ENCODE peak calls at places on chromosomes 3 and 15, in eight cellular contexts. One of them, this sample, is unnamed.

GRCh38 chr15:37793851-37794250 is 140.6 kb upstream of the TMCO5A start:
- DNase-seq in tibial artery: no peak
- DNase-seq in SJSA1: no peak
- DNase-seq in neuronal stem cell: no peak
- DNase-seq in fibroblast of lung: no peak
- DNase-seq in iPS DF 6.9: no peak
- DNase-seq in endothelial cell of umbilical vein: peak; percentile 4
- DNase-seq in stomach: no peak
- DNase-seq in this sample: peak; percentile 30

GRCh38 chr3:194306771-194307640 is 44.1 kb downstream of the CPN2 start:
- DNase-seq in fibroblast of lung: no peak
- DNase-seq in neuronal stem cell: no peak
- DNase-seq in endothelial cell of umbilical vein: no peak
- DNase-seq in stomach: no peak
- DNase-seq in SJSA1: no peak
- DNase-seq in tibial artery: no peak
- DNase-seq in iPS DF 6.9: no peak
- DNase-seq in this sample: no peak

GRCh38 chr3:63192248-63192647 is 85.9 kb upstream of the SYNPR start:
- DNase-seq in SJSA1: no peak
- DNase-seq in stomach: no peak
- DNase-seq in neuronal stem cell: no peak
- DNase-seq in tibial artery: no peak
- DNase-seq in endothelial cell of umbilical vein: no peak
- DNase-seq in fibroblast of lung: no peak
- DNase-seq in iPS DF 6.9: no peak
- DNase-seq in this sample: peak; percentile 37

GRCh38 chr15:62390793-62391543 is 225.9 kb upstream of the C2CD4B start:
- DNase-seq in iPS DF 6.9: no peak
- DNase-seq in tibial artery: peak; percentile 41
- DNase-seq in fibroblast of lung: peak; percentile 46
- DNase-seq in stomach: peak; percentile 43
- DNase-seq in endothelial cell of umbilical vein: peak; percentile 57
- DNase-seq in neuronal stem cell: peak; percentile 44
- DNase-seq in SJSA1: peak; percentile 54
- DNase-seq in this sample: peak; percentile 43

GRCh38 chr3:43674345-43675085 is 16.2 kb upstream of the ABHD5 start:
- DNase-seq in stomach: no peak
- DNase-seq in tibial artery: no peak
- DNase-seq in iPS DF 6.9: no peak
- DNase-seq in neuronal stem cell: no peak
- DNase-seq in fibroblast of lung: no peak
- DNase-seq in endothelial cell of umbilical vein: no peak
- DNase-seq in SJSA1: no peak
- DNase-seq in this sample: peak; percentile 46

GRCh38 chr3:133393204-133393603 is 6.7 kb upstream of the BFSP2 start:
- DNase-seq in SJSA1: no peak
- DNase-seq in fibroblast of lung: no peak
- DNase-seq in neuronal stem cell: no peak
- DNase-seq in stomach: no peak
- DNase-seq in tibial artery: no peak
- DNase-seq in endothelial cell of umbilical vein: no peak
- DNase-seq in iPS DF 6.9: no peak
- DNase-seq in this sample: no peak

GRCh38 chr3:185824467-185825378 is at the start of gene IGF2BP2:
- DNase-seq in endothelial cell of umbilical vein: peak; percentile 84
- DNase-seq in tibial artery: peak; percentile 44
- DNase-seq in iPS DF 6.9: no peak
- DNase-seq in stomach: peak; percentile 78
- DNase-seq in SJSA1: peak; percentile 85
- DNase-seq in fibroblast of lung: peak; percentile 83
- DNase-seq in neuronal stem cell: peak; percentile 87
- DNase-seq in this sample: peak; percentile 85

GRCh38 chr3:150005243-150006102 is 34.8 kb upstream of the PFN2 start:
- DNase-seq in endothelial cell of umbilical vein: no peak
- DNase-seq in tibial artery: no peak
- DNase-seq in fibroblast of lung: peak; percentile 12
- DNase-seq in neuronal stem cell: no peak
- DNase-seq in stomach: no peak
- DNase-seq in iPS DF 6.9: no peak
- DNase-seq in SJSA1: no peak
- DNase-seq in this sample: no peak

GRCh38 chr15:101152914-101153313 is 98.9 kb downstream of the CHSY1 start:
- DNase-seq in stomach: no peak
- DNase-seq in fibroblast of lung: no peak
- DNase-seq in neuronal stem cell: no peak
- DNase-seq in endothelial cell of umbilical vein: no peak
- DNase-seq in SJSA1: no peak
- DNase-seq in iPS DF 6.9: peak; percentile 45
- DNase-seq in tibial artery: no peak
- DNase-seq in this sample: peak; percentile 49

GRCh38 chr15:41799488-41799805 is 25.2 kb downstream of the MAPKBP1 start:
- DNase-seq in fibroblast of lung: no peak
- DNase-seq in tibial artery: no peak
- DNase-seq in iPS DF 6.9: no peak
- DNase-seq in neuronal stem cell: no peak
- DNase-seq in SJSA1: no peak
- DNase-seq in endothelial cell of umbilical vein: no peak
- DNase-seq in stomach: no peak
- DNase-seq in this sample: no peak

GRCh38 chr3:171375704-171376103 is 84.5 kb downstream of the TNIK start:
- DNase-seq in stomach: no peak
- DNase-seq in tibial artery: no peak
- DNase-seq in iPS DF 6.9: no peak
- DNase-seq in fibroblast of lung: no peak
- DNase-seq in SJSA1: no peak
- DNase-seq in endothelial cell of umbilical vein: no peak
- DNase-seq in neuronal stem cell: no peak
- DNase-seq in this sample: no peak

GRCh38 chr3:112530573-112530972 is 31.2 kb downstream of the ATG3 start:
- DNase-seq in SJSA1: no peak
- DNase-seq in neuronal stem cell: no peak
- DNase-seq in iPS DF 6.9: no peak
- DNase-seq in fibroblast of lung: no peak
- DNase-seq in endothelial cell of umbilical vein: no peak
- DNase-seq in tibial artery: no peak
- DNase-seq in stomach: no peak
- DNase-seq in this sample: no peak
- H3K36me3 ChIP-seq in SJSA1: peaks cover 21% of the 10 kb centered on the region
- H3K36me3 ChIP-seq in neuronal stem cell: peaks cover 81% of the 10 kb centered on the region
- H3K36me3 ChIP-seq in iPS DF 6.9: no peaks in the 10 kb centered on the region
- H3K36me3 ChIP-seq in fibroblast of lung: no peaks in the 10 kb centered on the region
- H3K36me3 ChIP-seq in endothelial cell of umbilical vein: peaks cover 12% of the 10 kb centered on the region
- H3K36me3 ChIP-seq in tibial artery: peaks cover 55% of the 10 kb centered on the region
- H3K36me3 ChIP-seq in stomach: peaks cover 81% of the 10 kb centered on the region
- H3K36me3 ChIP-seq in this sample: peaks cover 13% of the 10 kb centered on the region

GRCh38 chr3:53122933-53123305 is 7.3 kb downstream of the RFT1 start:
- DNase-seq in neuronal stem cell: no peak
- DNase-seq in iPS DF 6.9: no peak
- DNase-seq in endothelial cell of umbilical vein: no peak
- DNase-seq in fibroblast of lung: no peak
- DNase-seq in tibial artery: no peak
- DNase-seq in stomach: no peak
- DNase-seq in SJSA1: no peak
- DNase-seq in this sample: no peak
- H3K36me3 ChIP-seq in neuronal stem cell: peaks cover 88% of the 10 kb centered on the region
- H3K36me3 ChIP-seq in iPS DF 6.9: peaks cover 18% of the 10 kb centered on the region
- H3K36me3 ChIP-seq in endothelial cell of umbilical vein: peaks cover 34% of the 10 kb centered on the region
- H3K36me3 ChIP-seq in fibroblast of lung: peaks cover 5% of the 10 kb centered on the region
- H3K36me3 ChIP-seq in tibial artery: peaks cover 78% of the 10 kb centered on the region
- H3K36me3 ChIP-seq in stomach: peaks cover 82% of the 10 kb centered on the region
- H3K36me3 ChIP-seq in SJSA1: peaks cover 70% of the 10 kb centered on the region
- H3K36me3 ChIP-seq in this sample: peaks cover 43% of the 10 kb centered on the region

GRCh38 chr3:94256888-94257813 is 194.3 kb downstream of the NSUN3 start:
- DNase-seq in SJSA1: no peak
- DNase-seq in tibial artery: no peak
- DNase-seq in stomach: no peak
- DNase-seq in neuronal stem cell: no peak
- DNase-seq in fibroblast of lung: no peak
- DNase-seq in iPS DF 6.9: no peak
- DNase-seq in endothelial cell of umbilical vein: no peak
- DNase-seq in this sample: no peak

GRCh38 chr3:94249491-94250079 is 186.7 kb downstream of the NSUN3 start:
- DNase-seq in tibial artery: peak; percentile 54
- DNase-seq in iPS DF 6.9: peak; percentile 71
- DNase-seq in SJSA1: peak; percentile 55
- DNase-seq in neuronal stem cell: peak; percentile 58
- DNase-seq in fibroblast of lung: peak; percentile 72
- DNase-seq in stomach: peak; percentile 75
- DNase-seq in endothelial cell of umbilical vein: peak; percentile 57
- DNase-seq in this sample: peak; percentile 62

DNA sequence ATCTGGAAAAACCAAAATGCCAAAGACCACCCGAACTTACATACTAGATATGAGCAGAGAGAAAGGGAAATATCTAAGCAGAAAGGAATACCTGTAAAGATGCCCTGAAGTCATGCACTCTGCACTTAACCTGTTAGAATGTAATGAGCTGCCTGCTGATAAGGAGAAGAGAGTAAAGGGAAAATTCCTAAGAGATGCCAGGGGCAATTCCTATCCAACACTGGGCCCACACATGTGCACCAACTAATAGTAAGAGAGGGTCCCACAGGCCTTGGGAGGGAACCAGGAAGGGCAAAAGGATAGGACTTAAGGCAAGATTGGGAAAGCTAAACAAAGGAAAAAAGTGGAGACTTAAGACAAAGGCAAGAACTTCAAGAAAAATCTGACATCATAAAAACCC is 189.5 kb downstream of the NSUN3 start:
- DNase-seq in stomach: no peak
- DNase-seq in iPS DF 6.9: no peak
- DNase-seq in endothelial cell of umbilical vein: no peak
- DNase-seq in neuronal stem cell: no peak
- DNase-seq in SJSA1: no peak
- DNase-seq in fibroblast of lung: no peak
- DNase-seq in tibial artery: no peak
- DNase-seq in this sample: no peak
- H3K36me3 ChIP-seq in stomach: no peaks in the 10 kb centered on the region
- H3K36me3 ChIP-seq in iPS DF 6.9: no peaks in the 10 kb centered on the region
- H3K36me3 ChIP-seq in endothelial cell of umbilical vein: no peaks in the 10 kb centered on the region
- H3K36me3 ChIP-seq in neuronal stem cell: no peaks in the 10 kb centered on the region
- H3K36me3 ChIP-seq in SJSA1: no peaks in the 10 kb centered on the region
- H3K36me3 ChIP-seq in fibroblast of lung: no peaks in the 10 kb centered on the region
- H3K36me3 ChIP-seq in tibial artery: no peaks in the 10 kb centered on the region
- H3K36me3 ChIP-seq in this sample: no peaks in the 10 kb centered on the region

DNA sequence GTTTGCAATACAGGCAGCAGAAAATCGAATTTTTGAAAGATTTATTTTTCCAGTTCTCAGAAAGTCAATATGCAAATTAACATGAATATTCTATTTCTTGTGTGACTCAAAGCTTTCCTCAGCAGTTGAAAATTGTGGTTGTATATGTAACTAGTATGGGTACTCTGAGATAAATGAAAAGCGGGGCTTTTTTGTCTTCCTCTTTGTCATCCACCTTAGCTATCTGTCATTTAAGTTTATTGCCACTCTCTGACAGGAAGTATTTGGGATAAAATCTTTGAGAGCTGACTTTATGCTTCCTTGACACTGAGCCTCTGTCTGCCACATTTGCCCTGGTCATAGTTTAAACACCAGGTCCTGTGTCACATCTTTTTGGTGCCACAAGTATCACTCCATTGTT is 91.5 kb downstream of the ATG7 start:
- DNase-seq in SJSA1: no peak
- DNase-seq in tibial artery: no peak
- DNase-seq in neuronal stem cell: no peak
- DNase-seq in iPS DF 6.9: no peak
- DNase-seq in stomach: no peak
- DNase-seq in endothelial cell of umbilical vein: no peak
- DNase-seq in fibroblast of lung: no peak
- DNase-seq in this sample: no peak
- H3K36me3 ChIP-seq in SJSA1: peaks cover 60% of the 10 kb centered on the region
- H3K36me3 ChIP-seq in tibial artery: peaks cover 62% of the 10 kb centered on the region
- H3K36me3 ChIP-seq in neuronal stem cell: peaks cover 65% of the 10 kb centered on the region
- H3K36me3 ChIP-seq in iPS DF 6.9: no peaks in the 10 kb centered on the region
- H3K36me3 ChIP-seq in stomach: peaks cover 89% of the 10 kb centered on the region
- H3K36me3 ChIP-seq in endothelial cell of umbilical vein: peaks cover 12% of the 10 kb centered on the region
- H3K36me3 ChIP-seq in fibroblast of lung: peaks cover 2% of the 10 kb centered on the region
- H3K36me3 ChIP-seq in this sample: peaks cover 40% of the 10 kb centered on the region

GRCh38 chr15:70056091-70056680 is 41.5 kb downstream of the TLE3 start:
- DNase-seq in endothelial cell of umbilical vein: no peak
- DNase-seq in neuronal stem cell: no peak
- DNase-seq in fibroblast of lung: no peak
- DNase-seq in iPS DF 6.9: no peak
- DNase-seq in SJSA1: no peak
- DNase-seq in tibial artery: no peak
- DNase-seq in stomach: no peak
- DNase-seq in this sample: peak; percentile 5
- H3K36me3 ChIP-seq in endothelial cell of umbilical vein: peaks cover 86% of the 10 kb centered on the region
- H3K36me3 ChIP-seq in neuronal stem cell: peaks cover 99% of the 10 kb centered on the region
- H3K36me3 ChIP-seq in fibroblast of lung: peaks cover 52% of the 10 kb centered on the region
- H3K36me3 ChIP-seq in iPS DF 6.9: peaks cover 63% of the 10 kb centered on the region
- H3K36me3 ChIP-seq in SJSA1: peaks cover 91% of the 10 kb centered on the region
- H3K36me3 ChIP-seq in tibial artery: peaks cover 99% of the 10 kb centered on the region
- H3K36me3 ChIP-seq in stomach: peaks cover 100% of the 10 kb centered on the region
- H3K36me3 ChIP-seq in this sample: peaks cover 98% of the 10 kb centered on the region

GRCh38 chr3:184140436-184140835 is 5.3 kb downstream of the EIF2B5 start:
- DNase-seq in fibroblast of lung: no peak
- DNase-seq in SJSA1: no peak
- DNase-seq in stomach: no peak
- DNase-seq in neuronal stem cell: no peak
- DNase-seq in endothelial cell of umbilical vein: no peak
- DNase-seq in tibial artery: no peak
- DNase-seq in iPS DF 6.9: no peak
- DNase-seq in this sample: no peak
- H3K36me3 ChIP-seq in fibroblast of lung: peaks cover 19% of the 10 kb centered on the region
- H3K36me3 ChIP-seq in SJSA1: peaks cover 82% of the 10 kb centered on the region
- H3K36me3 ChIP-seq in stomach: peaks cover 81% of the 10 kb centered on the region
- H3K36me3 ChIP-seq in neuronal stem cell: peaks cover 79% of the 10 kb centered on the region
- H3K36me3 ChIP-seq in endothelial cell of umbilical vein: peaks cover 38% of the 10 kb centered on the region
- H3K36me3 ChIP-seq in tibial artery: peaks cover 75% of the 10 kb centered on the region
- H3K36me3 ChIP-seq in iPS DF 6.9: peaks cover 18% of the 10 kb centered on the region
- H3K36me3 ChIP-seq in this sample: peaks cover 78% of the 10 kb centered on the region

DNA sequence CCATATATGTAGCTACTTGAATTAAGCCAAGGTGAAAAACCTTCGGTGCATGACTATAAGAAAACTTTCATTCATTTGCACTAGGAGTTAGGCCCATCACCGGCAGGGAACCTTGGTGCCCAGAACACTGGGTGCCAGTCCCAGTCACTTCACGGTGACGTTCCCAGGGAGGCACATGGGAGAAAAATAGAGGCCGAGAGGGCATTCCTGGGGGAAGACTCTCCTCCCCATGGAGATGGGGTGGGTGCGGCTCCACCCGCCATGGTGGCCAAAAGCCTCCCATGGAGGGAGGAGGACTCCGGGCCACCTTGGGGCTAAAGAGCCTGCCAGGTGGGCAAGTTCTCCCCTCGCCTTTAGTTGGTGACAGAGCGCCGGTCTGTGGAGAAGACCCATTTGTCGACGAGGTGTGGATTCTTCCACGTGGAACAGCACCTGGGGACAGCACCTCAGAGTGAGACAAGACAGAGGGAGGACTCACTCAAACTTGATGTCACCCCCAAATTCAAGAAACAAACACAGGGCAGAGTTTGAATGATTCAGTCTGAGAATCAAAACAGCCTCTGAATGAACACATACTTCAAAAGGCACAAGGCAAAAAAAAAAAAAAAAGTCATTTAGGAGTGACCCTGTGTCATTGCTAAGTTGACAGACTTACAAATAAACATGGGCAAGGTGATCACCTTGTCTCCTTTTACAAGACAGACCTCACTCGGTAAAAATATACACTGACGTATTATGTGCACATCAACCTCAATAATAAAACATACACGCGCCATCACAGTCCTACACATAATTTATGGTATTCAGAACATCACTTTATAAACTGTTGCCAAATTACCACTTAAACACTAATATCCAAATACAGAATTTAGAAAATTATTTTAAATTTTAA is 38.6 kb downstream of the ZXDC start:
- DNase-seq in iPS DF 6.9: no peak
- DNase-seq in tibial artery: no peak
- DNase-seq in SJSA1: no peak
- DNase-seq in endothelial cell of umbilical vein: no peak
- DNase-seq in stomach: peak; percentile 9
- DNase-seq in fibroblast of lung: no peak
- DNase-seq in neuronal stem cell: no peak
- DNase-seq in this sample: no peak
- H3K36me3 ChIP-seq in iPS DF 6.9: peaks cover 5% of the 10 kb centered on the region
- H3K36me3 ChIP-seq in tibial artery: peaks cover 83% of the 10 kb centered on the region
- H3K36me3 ChIP-seq in SJSA1: peaks cover 2% of the 10 kb centered on the region
- H3K36me3 ChIP-seq in endothelial cell of umbilical vein: peaks cover 5% of the 10 kb centered on the region
- H3K36me3 ChIP-seq in stomach: peaks cover 79% of the 10 kb centered on the region
- H3K36me3 ChIP-seq in fibroblast of lung: peaks cover 2% of the 10 kb centered on the region
- H3K36me3 ChIP-seq in neuronal stem cell: peaks cover 31% of the 10 kb centered on the region
- H3K36me3 ChIP-seq in this sample: peaks cover 21% of the 10 kb centered on the region